ENCODE peak calls at places on chromosome 3, in six cellular contexts. Q is tibial nerve, L is IMR-90, V is GM12892, F is ovary, Z is uterus. Y is an unnamed sample.

GRCh38 chr3:13880811-13881156 is 913 bp upstream of the WNT7A start:
- DNase-seq in Q (no peak), L (no peak), V (no peak), F (no peak), Z (no peak), Y (no peak)

GRCh38 chr3:166425021-166425420 is 587.8 kb upstream of the BCHE start:
- DNase-seq in Q (no peak), L (no peak), V (no peak), F (no peak), Z (no peak), Y (no peak)

GRCh38 chr3:195718477-195718984 is 2.2 kb upstream of the MUC20 start:
- DNase-seq in Q (no peak), L (no peak), V (no peak), F (no peak), Z (no peak), Y (no peak)

GRCh38 chr3:194276768-194277546 is 74.2 kb downstream of the CPN2 start:
- DNase-seq in Q (no peak), L (peak), V (no peak), F (peak), Z (peak), Y (no peak)

GRCh38 chr3:48711727-48712126 is 5.3 kb downstream of the IP6K2 start:
- DNase-seq in Q (no peak), L (no peak), V (no peak), F (no peak), Z (no peak), Y (no peak)

GRCh38 chr3:65597225-65597951 is 441.3 kb downstream of the MAGI1 start:
- DNase-seq in Q (no peak), L (peak), V (no peak), F (no peak), Z (no peak), Y (no peak)

GRCh38 chr3:31248619-31248992 is 284.1 kb upstream of the STT3B start:
- DNase-seq in Q (no peak), L (no peak), V (no peak), F (no peak), Z (no peak), Y (no peak)

GRCh38 chr3:130839815-130840214 is 54.1 kb upstream of the ATP2C1 start:
- DNase-seq in Q (no peak), L (no peak), V (no peak), F (peak), Z (no peak), Y (no peak)

GRCh38 chr3:105960381-105960780 is 91.6 kb upstream of the CBLB start:
- DNase-seq in Q (no peak), L (no peak), V (no peak), F (no peak), Z (no peak), Y (no peak)

GRCh38 chr3:43621406-43621973 is 321 bp downstream of the ANO10 start:
- DNase-seq in Q (no peak), L (no peak), V (no peak), F (no peak), Z (no peak), Y (peak)

GRCh38 chr3:30002782-30003181 is 603.6 kb upstream of the TGFBR2 start:
- DNase-seq in Q (no peak), L (peak), V (no peak), F (no peak), Z (no peak), Y (no peak)

GRCh38 chr3:13657660-13658435 is 108.9 kb downstream of the FBLN2 start:
- DNase-seq in Q (no peak), L (peak), V (peak), F (no peak), Z (no peak), Y (peak)

GRCh38 chr3:31094048-31094447 is 199.6 kb upstream of the GADL1 start:
- DNase-seq in Q (no peak), L (no peak), V (no peak), F (no peak), Z (no peak), Y (no peak)

GRCh38 chr3:60101628-60102027 is 1051.8 kb upstream of the CFAP20DC start:
- DNase-seq in Q (no peak), L (no peak), V (no peak), F (no peak), Z (no peak), Y (no peak)

GRCh38 chr3:112640864-112641751 is at the start of gene CCDC80:
- DNase-seq in Q (no peak), L (peak), V (no peak), F (peak), Z (peak), Y (no peak)

GRCh38 chr3:137771401-137772230 is 7.5 kb downstream of the SOX14 start:
- DNase-seq in Q (no peak), L (no peak), V (no peak), F (no peak), Z (no peak), Y (no peak)

GRCh38 chr3:157113832-157114505 is 46.0 kb downstream of the CCNL1 start:
- DNase-seq in Q (no peak), L (no peak), V (no peak), F (no peak), Z (no peak), Y (no peak)

GRCh38 chr3:52053307-52054304 is 2.8 kb downstream of the DUSP7 start:
- DNase-seq in Q (no peak), L (peak), V (no peak), F (peak), Z (peak), Y (peak)

GRCh38 chr3:88671594-88671993 is 435.8 kb upstream of the EPHA3 start:
- DNase-seq in Q (no peak), L (no peak), V (no peak), F (no peak), Z (no peak), Y (no peak)

GRCh38 chr3:98553751-98554150 is 22.0 kb downstream of the GPR15 start:
- DNase-seq in Q (no peak), L (no peak), V (no peak), F (no peak), Z (no peak), Y (no peak)

GRCh38 chr3:24420224-24420623 is 74.4 kb downstream of the THRB start:
- DNase-seq in Q (no peak), L (no peak), V (no peak), F (no peak), Z (no peak), Y (no peak)

GRCh38 chr3:160643994-160644393 is 33.0 kb upstream of the ARL14 start:
- DNase-seq in Q (no peak), L (peak), V (no peak), F (no peak), Z (no peak), Y (no peak)

GRCh38 chr3:51999861-52000260 is 4.2 kb upstream of the RPL29 start:
- DNase-seq in Q (no peak), L (no peak), V (no peak), F (no peak), Z (no peak), Y (peak)

GRCh38 chr3:107284570-107284969 is 92.7 kb upstream of the CCDC54 start:
- DNase-seq in Q (no peak), L (peak), V (no peak), F (no peak), Z (no peak), Y (no peak)

GRCh38 chr3:86109434-86109833 is 881.5 kb downstream of the VGLL3 start:
- DNase-seq in Q (no peak), L (no peak), V (no peak), F (no peak), Z (no peak), Y (no peak)

GRCh38 chr3:130662407-130663028 is 84.1 kb downstream of the PIK3R4 start:
- DNase-seq in Q (no peak), L (no peak), V (no peak), F (no peak), Z (peak), Y (no peak)

GRCh38 chr3:66803206-66803605 is 194.9 kb upstream of the KBTBD8 start:
- DNase-seq in Q (no peak), L (no peak), V (no peak), F (no peak), Z (no peak), Y (no peak)

GRCh38 chr3:29695905-29696238 is 415.0 kb downstream of the RBMS3 start:
- DNase-seq in Q (no peak), L (no peak), V (no peak), F (no peak), Z (no peak), Y (no peak)

GRCh38 chr3:122921791-122922651 is 105.5 kb downstream of the SEMA5B start:
- DNase-seq in Q (no peak), L (no peak), V (no peak), F (no peak), Z (no peak), Y (peak)

DNA sequence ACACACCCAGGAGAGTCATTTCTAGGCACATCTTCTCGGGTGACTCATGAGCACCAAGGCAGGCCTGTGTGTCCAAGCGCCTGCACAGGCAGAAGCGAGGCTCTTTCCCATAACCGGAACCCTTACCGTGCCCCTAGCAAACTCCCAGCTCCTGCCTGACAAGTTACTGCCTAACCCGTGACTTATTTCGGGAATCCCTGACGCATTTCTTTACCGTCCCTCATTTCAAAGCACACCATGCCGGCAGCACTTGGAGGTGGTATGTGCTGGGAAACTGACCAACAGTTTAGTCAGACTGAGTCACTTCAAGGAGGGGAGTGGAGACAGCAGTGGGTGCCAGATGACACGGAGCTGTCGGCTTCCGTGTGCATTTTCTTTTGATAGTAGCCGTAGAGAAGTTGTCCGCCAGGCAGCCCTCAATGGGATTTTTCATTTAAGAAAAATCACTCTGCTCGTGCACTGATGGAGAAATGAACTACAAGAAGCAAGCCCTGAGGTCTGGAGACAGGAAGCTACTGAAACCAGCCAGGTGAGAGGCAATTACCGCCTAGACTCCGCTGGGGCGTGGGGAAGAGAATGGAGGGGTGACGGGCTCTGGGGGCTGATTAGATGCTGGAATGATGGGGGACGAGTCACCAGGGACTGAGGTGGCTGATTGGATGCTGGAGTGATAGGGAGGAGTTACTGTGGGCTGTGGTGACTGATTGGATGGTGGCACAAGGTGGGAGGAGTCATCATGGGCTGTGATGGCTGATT is 17.2 kb upstream of the HRH1 start:
- DNase-seq in Q (no peak), L (peak), V (no peak), F (peak), Z (peak), Y (no peak)
- TF ChIP-seq POLR2A in Q (no peak), L (peak), V (no peak), F (no peak), Z (no peak), Y (no peak)

GRCh38 chr3:46908986-46909534 is 31.5 kb downstream of the PTH1R start:
- DNase-seq in Q (no peak), L (no peak), V (no peak), F (no peak), Z (no peak), Y (no peak)

GRCh38 chr3:46907960-46908293 is 30.4 kb downstream of the PTH1R start:
- DNase-seq in Q (no peak), L (no peak), V (no peak), F (no peak), Z (no peak), Y (no peak)

GRCh38 chr3:46907271-46907670 is 29.8 kb downstream of the PTH1R start:
- DNase-seq in Q (no peak), L (no peak), V (no peak), F (no peak), Z (no peak), Y (no peak)

GRCh38 chr3:46909535-46910161 is 32.1 kb downstream of the PTH1R start:
- DNase-seq in Q (peak), L (peak), V (peak), F (peak), Z (peak), Y (peak)

DNA sequence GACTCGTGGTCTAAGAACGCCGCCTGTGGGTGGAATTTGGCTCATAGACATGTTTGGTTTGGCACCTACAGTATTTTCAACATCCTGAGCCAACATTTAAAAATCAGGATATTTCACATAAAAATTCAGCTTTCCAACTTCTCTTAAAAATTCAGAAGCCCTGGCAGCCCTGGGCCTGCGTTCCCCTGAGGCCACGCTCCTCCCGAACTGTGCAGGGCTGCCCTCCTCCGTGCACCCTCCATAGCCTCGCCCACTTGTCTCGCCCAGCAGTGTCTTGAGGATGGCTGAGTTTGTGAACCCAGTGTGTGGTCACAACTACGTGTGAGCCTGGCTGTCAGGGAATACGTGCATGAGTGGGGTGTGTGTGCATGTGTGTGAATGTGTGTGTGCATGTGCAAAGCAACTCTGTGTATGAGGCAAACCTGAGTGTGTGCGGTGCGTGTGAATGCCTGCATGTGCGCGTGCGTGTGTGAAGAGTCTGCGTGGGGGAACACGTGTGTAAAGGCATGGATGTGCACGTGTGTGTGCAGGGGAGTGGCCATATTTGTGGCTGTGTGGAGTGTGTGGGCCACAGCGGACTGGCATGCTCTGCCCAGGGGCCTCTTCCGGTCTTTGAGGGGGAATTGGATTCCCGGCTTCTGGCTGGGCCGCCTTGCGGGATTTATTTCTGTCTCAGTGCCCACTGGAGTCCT is 30.9 kb downstream of the PTH1R start:
- DNase-seq in Q (peak), L (peak), V (no peak), F (no peak), Z (no peak), Y (no peak)
- TF ChIP-seq POLR2A in Q (no peak), L (no peak), V (no peak), F (no peak), Z (no peak), Y (no peak)

DNA sequence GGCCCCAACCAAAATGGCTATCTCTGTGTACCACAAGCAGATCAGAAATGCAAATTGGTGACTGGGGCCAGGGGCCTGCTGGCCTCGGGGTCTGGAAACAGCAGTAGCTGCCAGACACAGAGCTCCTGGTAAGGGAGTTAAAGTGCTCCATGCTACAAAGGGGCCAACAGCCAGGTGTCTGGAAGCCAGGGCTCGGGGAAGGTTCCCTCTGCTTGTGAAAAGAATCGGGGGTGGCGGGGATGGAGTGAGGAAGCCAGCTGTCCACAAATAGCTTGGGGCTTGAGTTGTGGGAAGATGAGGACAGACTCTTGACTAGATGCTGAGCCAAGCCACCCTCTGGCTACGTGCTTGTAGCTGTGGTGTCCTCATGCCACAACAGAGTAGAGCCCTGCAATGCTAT is 39.3 kb downstream of the CHRD start:
- DNase-seq in Q (no peak), L (no peak), V (no peak), F (no peak), Z (no peak), Y (no peak)
- TF ChIP-seq POLR2A in Q (no peak), L (no peak), V (no peak), F (no peak), Z (no peak), Y (no peak)

GRCh38 chr3:129164500-129164899 is 3.6 kb upstream of the ISY1 start:
- DNase-seq in Q (no peak), L (no peak), V (no peak), F (no peak), Z (no peak), Y (no peak)

GRCh38 chr3:129160891-129161859 is at the start of gene ISY1:
- DNase-seq in Q (peak), L (peak), V (peak), F (peak), Z (peak), Y (peak)

GRCh38 chr3:129161860-129162271 is 1.0 kb upstream of the ISY1 start:
- DNase-seq in Q (no peak), L (peak), V (no peak), F (no peak), Z (no peak), Y (peak)

GRCh38 chr3:129166579-129167332 is 5.9 kb upstream of the ISY1 start:
- DNase-seq in Q (no peak), L (no peak), V (no peak), F (no peak), Z (no peak), Y (no peak)

GRCh38 chr3:129162729-129163579 is 2.1 kb upstream of the ISY1 start:
- DNase-seq in Q (no peak), L (no peak), V (no peak), F (no peak), Z (no peak), Y (peak)
- TF ChIP-seq POLR2A in Q (no peak), L (no peak), V (no peak), F (no peak), Z (no peak), Y (no peak)

DNA sequence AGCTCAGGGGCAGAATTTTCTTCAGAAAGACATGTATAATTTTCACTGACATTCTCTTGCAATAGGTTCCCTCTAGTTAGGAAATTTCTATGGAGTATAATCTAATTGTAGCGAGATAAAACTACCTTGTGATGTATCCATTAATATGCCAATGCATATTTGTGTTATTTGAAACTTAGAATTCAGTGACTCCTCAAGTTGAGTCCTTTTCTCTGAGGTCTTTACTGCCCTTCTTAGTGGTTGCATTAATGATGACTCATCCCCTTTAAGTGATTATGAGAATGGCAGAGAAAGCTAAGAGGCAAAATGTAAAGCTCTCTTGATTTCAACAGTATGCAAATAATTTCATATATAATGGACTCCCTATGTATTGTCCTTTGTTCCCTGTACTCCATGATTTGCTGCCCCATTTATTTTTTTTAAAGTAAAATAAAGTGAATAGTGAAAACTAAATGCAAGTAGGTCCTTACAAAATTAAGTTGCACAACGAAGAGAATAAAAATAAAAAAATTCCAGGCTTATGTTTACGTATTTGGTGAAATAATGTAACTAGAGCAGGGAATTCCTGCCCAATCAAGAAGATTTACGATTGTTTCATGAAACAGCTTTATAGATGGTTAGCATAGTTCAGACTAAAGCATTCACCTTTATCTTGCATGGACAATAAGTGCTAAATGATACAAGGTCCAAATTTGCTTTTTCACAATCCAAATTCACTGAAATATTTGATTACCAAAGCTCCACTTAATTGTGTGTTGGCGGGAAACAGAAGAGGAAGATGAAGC is 78.1 kb downstream of the ZPLD1 start:
- DNase-seq in Q (no peak), L (no peak), V (no peak), F (no peak), Z (no peak), Y (no peak)
- TF ChIP-seq POLR2A in Q (no peak), L (no peak), V (no peak), F (no peak), Z (no peak), Y (no peak)

DNA sequence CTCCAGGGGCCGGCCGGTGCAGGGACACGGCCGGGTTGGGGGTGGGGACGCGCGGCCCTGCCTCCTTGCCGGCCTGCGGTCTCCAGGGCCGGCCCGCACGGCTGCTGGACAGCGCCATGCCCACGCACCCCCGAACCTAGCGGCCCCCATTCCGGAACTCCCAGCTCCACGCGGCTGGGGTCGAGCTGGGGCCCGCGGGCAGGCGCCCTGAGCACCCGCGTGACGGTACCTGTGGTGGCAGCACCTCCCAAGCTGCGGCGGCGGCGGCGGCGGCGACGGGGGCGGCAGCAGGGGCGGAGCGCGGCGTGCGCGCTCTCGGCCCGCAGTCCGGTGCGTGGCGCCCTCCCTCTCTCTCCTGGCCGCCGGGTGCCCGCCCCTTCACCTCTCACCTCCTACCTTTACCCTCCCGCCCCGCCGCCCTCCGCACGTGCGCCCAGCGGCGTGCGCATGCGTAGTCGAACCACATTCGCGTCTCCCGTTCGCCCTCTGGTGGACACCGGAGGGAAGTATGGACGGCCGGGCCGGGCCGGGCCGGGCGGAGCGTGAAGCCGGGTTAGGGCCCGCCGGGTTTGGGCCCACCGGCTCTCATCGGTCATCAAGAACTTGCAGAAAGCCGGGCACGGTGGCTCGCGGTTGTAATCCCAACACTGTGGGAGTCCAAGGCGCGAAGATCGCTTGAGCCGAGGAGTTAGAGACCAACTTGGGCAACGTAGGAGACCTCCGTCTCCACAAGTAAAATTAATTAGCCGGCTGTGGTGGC is at the start of gene SCAP:
- DNase-seq in Q (peak), L (peak), V (peak), F (peak), Z (peak), Y (peak)
- TF ChIP-seq POLR2A in Q (peak), L (no peak), V (peak), F (peak), Z (peak), Y (peak)

GRCh38 chr3:141875893-141876380 is 506 bp upstream of the ATP1B3 start:
- DNase-seq in Q (peak), L (peak), V (no peak), F (peak), Z (peak), Y (peak)
- TF ChIP-seq POLR2A in Q (no peak), L (peak), V (no peak), F (no peak), Z (no peak), Y (peak)

GRCh38 chr3:144296808-144297207 is 325.2 kb downstream of the DIPK2A start:
- DNase-seq in Q (no peak), L (no peak), V (no peak), F (no peak), Z (no peak), Y (no peak)
- TF ChIP-seq POLR2A in Q (no peak), L (no peak), V (no peak), F (no peak), Z (no peak), Y (no peak)